ENCODE peak calls at places on chromosomes 7 and 10, in six cellular contexts. One of them, this sample, is unnamed.

GRCh38 chr7:112994666-112995065 is 92.0 kb downstream of the GPR85 start:
- DNase-seq in IMR-90: no peak
- DNase-seq in Calu3: no peak
- DNase-seq in heart right ventricle: no peak
- DNase-seq in body of pancreas: no peak
- DNase-seq in SK-N-SH: no peak
- DNase-seq in this sample: no peak

GRCh38 chr10:124359336-124359832 is 59.3 kb downstream of the OAT start:
- DNase-seq in IMR-90: no peak
- DNase-seq in Calu3: no peak
- DNase-seq in heart right ventricle: no peak
- DNase-seq in body of pancreas: no peak
- DNase-seq in SK-N-SH: no peak
- DNase-seq in this sample: no peak

GRCh38 chr7:21967500-21968099 is 21.9 kb upstream of the CDCA7L start:
- DNase-seq in IMR-90: no peak
- DNase-seq in Calu3: peak
- DNase-seq in heart right ventricle: no peak
- DNase-seq in body of pancreas: no peak
- DNase-seq in SK-N-SH: no peak
- DNase-seq in this sample: peak

GRCh38 chr10:79022565-79023488 is 45.9 kb upstream of the ZMIZ1 start:
- DNase-seq in IMR-90: no peak
- DNase-seq in Calu3: no peak
- DNase-seq in heart right ventricle: peak
- DNase-seq in body of pancreas: peak
- DNase-seq in SK-N-SH: peak
- DNase-seq in this sample: peak

GRCh38 chr7:108468246-108468645 is 12.0 kb upstream of the NRCAM start:
- DNase-seq in IMR-90: no peak
- DNase-seq in Calu3: no peak
- DNase-seq in heart right ventricle: no peak
- DNase-seq in body of pancreas: no peak
- DNase-seq in SK-N-SH: no peak
- DNase-seq in this sample: no peak

GRCh38 chr7:156493942-156494341 is 146.6 kb upstream of the RNF32 start:
- DNase-seq in IMR-90: peak
- DNase-seq in Calu3: no peak
- DNase-seq in heart right ventricle: no peak
- DNase-seq in body of pancreas: no peak
- DNase-seq in SK-N-SH: no peak
- DNase-seq in this sample: no peak

GRCh38 chr7:101174322-101174854 is 5.7 kb downstream of the NAT16 start:
- DNase-seq in IMR-90: no peak
- DNase-seq in Calu3: no peak
- DNase-seq in heart right ventricle: no peak
- DNase-seq in body of pancreas: no peak
- DNase-seq in SK-N-SH: peak
- DNase-seq in this sample: no peak

GRCh38 chr7:93337047-93337446 is 104.9 kb downstream of the VPS50 start:
- DNase-seq in IMR-90: no peak
- DNase-seq in Calu3: no peak
- DNase-seq in heart right ventricle: no peak
- DNase-seq in body of pancreas: no peak
- DNase-seq in SK-N-SH: no peak
- DNase-seq in this sample: no peak

GRCh38 chr7:135831451-135832220 is 83.0 kb upstream of the FAM180A start:
- DNase-seq in IMR-90: no peak
- DNase-seq in Calu3: no peak
- DNase-seq in heart right ventricle: no peak
- DNase-seq in body of pancreas: no peak
- DNase-seq in SK-N-SH: no peak
- DNase-seq in this sample: no peak

DNA sequence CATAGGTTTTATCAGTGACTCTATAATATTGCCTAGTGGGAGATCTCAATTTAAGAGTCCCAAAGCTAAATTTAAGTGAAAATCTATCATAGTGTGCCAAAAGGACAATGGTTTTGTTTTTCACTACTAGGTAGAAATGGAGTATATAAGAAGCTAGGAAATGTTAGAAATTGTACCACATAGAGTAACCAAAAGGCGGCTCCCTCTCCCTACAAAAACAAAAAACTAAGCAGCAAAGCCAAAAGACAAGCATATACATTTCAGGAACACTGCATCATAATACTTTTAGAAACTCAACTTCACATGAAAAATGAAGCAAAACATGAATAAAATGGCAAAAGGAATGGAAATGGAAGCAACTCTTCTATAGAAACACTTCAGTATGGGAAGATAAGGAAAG is 271.6 kb downstream of the CACNA2D1 start:
- DNase-seq in IMR-90: no peak
- DNase-seq in Calu3: no peak
- DNase-seq in heart right ventricle: no peak
- DNase-seq in body of pancreas: no peak
- DNase-seq in SK-N-SH: no peak
- DNase-seq in this sample: no peak
- TF ChIP-seq CTCF in IMR-90: no peak
- TF ChIP-seq CTCF in Calu3: no peak
- TF ChIP-seq CTCF in heart right ventricle: no peak
- TF ChIP-seq CTCF in body of pancreas: no peak
- TF ChIP-seq CTCF in SK-N-SH: peak
- TF ChIP-seq CTCF in this sample: peak

GRCh38 chr10:23067939-23068775 is 27.2 kb upstream of the MSRB2 start:
- DNase-seq in IMR-90: peak
- DNase-seq in Calu3: peak
- DNase-seq in heart right ventricle: peak
- DNase-seq in body of pancreas: peak
- DNase-seq in SK-N-SH: peak
- DNase-seq in this sample: peak
- TF ChIP-seq CTCF in IMR-90: peak
- TF ChIP-seq CTCF in Calu3: peak
- TF ChIP-seq CTCF in heart right ventricle: peak
- TF ChIP-seq CTCF in body of pancreas: peak
- TF ChIP-seq CTCF in SK-N-SH: peak
- TF ChIP-seq CTCF in this sample: peak

DNA sequence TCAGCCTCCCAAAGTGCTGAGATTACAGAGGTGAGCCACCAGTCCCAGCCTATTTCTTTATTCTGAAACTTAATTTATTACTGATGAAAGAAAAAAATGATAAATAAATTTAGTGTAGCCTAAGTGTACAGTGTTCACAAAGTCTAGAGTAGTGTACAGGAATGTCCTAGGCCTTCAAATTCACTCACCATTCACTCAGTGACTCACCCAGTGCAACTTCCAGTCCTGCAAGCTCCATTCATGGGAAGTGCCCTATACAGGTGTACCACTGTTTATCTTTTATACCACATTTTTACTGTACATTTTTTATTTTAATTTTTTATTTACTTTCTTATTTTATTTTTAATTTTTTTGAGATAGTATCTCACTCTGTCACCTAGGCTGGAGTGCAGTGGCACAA is 12.2 kb downstream of the MRLN start:
- DNase-seq in IMR-90: no peak
- DNase-seq in Calu3: no peak
- DNase-seq in heart right ventricle: no peak
- DNase-seq in body of pancreas: no peak
- DNase-seq in SK-N-SH: no peak
- DNase-seq in this sample: no peak
- TF ChIP-seq CTCF in IMR-90: no peak
- TF ChIP-seq CTCF in Calu3: no peak
- TF ChIP-seq CTCF in heart right ventricle: no peak
- TF ChIP-seq CTCF in body of pancreas: no peak
- TF ChIP-seq CTCF in SK-N-SH: no peak
- TF ChIP-seq CTCF in this sample: no peak

DNA sequence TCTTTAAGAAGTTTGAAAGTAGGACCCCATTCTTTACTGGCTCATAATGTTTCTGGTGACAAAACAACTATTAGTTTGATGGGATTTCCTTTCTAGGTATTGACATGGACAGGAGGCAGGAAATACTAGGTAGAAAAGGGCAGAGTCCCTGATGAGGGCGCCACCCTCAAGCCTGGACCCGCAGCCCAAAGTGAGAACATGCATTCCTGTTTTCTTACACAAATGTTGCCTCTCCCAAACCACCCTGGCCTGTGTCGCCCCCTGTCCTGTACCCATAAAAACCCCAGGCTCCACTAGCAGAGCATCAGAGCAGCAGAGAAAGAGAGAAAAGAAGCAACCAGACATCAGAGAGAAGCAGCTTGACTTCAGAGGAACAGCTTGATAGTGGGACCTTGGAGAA is 1055.2 kb upstream of the POT1 start:
- DNase-seq in IMR-90: no peak
- DNase-seq in Calu3: no peak
- DNase-seq in heart right ventricle: no peak
- DNase-seq in body of pancreas: no peak
- DNase-seq in SK-N-SH: no peak
- DNase-seq in this sample: no peak
- TF ChIP-seq CTCF in IMR-90: no peak
- TF ChIP-seq CTCF in Calu3: no peak
- TF ChIP-seq CTCF in heart right ventricle: no peak
- TF ChIP-seq CTCF in body of pancreas: no peak
- TF ChIP-seq CTCF in SK-N-SH: no peak
- TF ChIP-seq CTCF in this sample: no peak

GRCh38 chr7:36287371-36288241 is 102.1 kb upstream of the ANLN start:
- DNase-seq in IMR-90: no peak
- DNase-seq in Calu3: peak
- DNase-seq in heart right ventricle: no peak
- DNase-seq in body of pancreas: no peak
- DNase-seq in SK-N-SH: peak
- DNase-seq in this sample: peak

GRCh38 chr7:36286241-36286640 is 103.4 kb upstream of the ANLN start:
- DNase-seq in IMR-90: no peak
- DNase-seq in Calu3: peak
- DNase-seq in heart right ventricle: no peak
- DNase-seq in body of pancreas: no peak
- DNase-seq in SK-N-SH: no peak
- DNase-seq in this sample: peak

GRCh38 chr7:36289833-36290661 is 99.6 kb upstream of the ANLN start:
- DNase-seq in IMR-90: no peak
- DNase-seq in Calu3: peak
- DNase-seq in heart right ventricle: no peak
- DNase-seq in body of pancreas: peak
- DNase-seq in SK-N-SH: no peak
- DNase-seq in this sample: no peak

GRCh38 chr7:36286688-36287087 is 103.0 kb upstream of the ANLN start:
- DNase-seq in IMR-90: no peak
- DNase-seq in Calu3: no peak
- DNase-seq in heart right ventricle: no peak
- DNase-seq in body of pancreas: no peak
- DNase-seq in SK-N-SH: no peak
- DNase-seq in this sample: no peak

DNA sequence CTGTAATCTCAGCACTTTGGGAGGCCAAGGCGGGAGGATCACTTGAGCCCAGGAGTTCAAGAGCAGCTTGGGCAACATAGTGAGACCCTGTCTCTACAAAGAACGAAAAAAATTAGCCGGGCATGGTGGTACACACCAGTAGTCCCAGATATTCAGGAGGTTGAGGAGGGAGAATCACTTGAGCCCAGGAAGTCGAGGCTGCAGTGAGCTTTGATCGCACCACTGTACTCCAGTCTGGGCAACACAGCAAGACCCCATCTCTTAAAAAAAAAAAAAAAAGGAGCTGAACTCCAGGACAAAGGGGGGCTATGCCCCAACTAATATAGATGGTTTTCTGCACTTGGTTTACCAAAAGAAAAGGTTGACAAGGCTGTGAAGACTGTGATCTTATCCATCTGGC is 101.2 kb upstream of the ANLN start:
- DNase-seq in IMR-90: no peak
- DNase-seq in Calu3: no peak
- DNase-seq in heart right ventricle: no peak
- DNase-seq in body of pancreas: no peak
- DNase-seq in SK-N-SH: no peak
- DNase-seq in this sample: no peak
- TF ChIP-seq CTCF in IMR-90: no peak
- TF ChIP-seq CTCF in Calu3: no peak
- TF ChIP-seq CTCF in heart right ventricle: no peak
- TF ChIP-seq CTCF in body of pancreas: no peak
- TF ChIP-seq CTCF in SK-N-SH: no peak
- TF ChIP-seq CTCF in this sample: no peak

GRCh38 chr10:69826789-69827532 is 25.3 kb downstream of the COL13A1 start:
- DNase-seq in IMR-90: no peak
- DNase-seq in Calu3: no peak
- DNase-seq in heart right ventricle: no peak
- DNase-seq in body of pancreas: no peak
- DNase-seq in SK-N-SH: no peak
- DNase-seq in this sample: no peak
- TF ChIP-seq CTCF in IMR-90: no peak
- TF ChIP-seq CTCF in Calu3: peak
- TF ChIP-seq CTCF in heart right ventricle: no peak
- TF ChIP-seq CTCF in body of pancreas: no peak
- TF ChIP-seq CTCF in SK-N-SH: peak
- TF ChIP-seq CTCF in this sample: no peak

DNA sequence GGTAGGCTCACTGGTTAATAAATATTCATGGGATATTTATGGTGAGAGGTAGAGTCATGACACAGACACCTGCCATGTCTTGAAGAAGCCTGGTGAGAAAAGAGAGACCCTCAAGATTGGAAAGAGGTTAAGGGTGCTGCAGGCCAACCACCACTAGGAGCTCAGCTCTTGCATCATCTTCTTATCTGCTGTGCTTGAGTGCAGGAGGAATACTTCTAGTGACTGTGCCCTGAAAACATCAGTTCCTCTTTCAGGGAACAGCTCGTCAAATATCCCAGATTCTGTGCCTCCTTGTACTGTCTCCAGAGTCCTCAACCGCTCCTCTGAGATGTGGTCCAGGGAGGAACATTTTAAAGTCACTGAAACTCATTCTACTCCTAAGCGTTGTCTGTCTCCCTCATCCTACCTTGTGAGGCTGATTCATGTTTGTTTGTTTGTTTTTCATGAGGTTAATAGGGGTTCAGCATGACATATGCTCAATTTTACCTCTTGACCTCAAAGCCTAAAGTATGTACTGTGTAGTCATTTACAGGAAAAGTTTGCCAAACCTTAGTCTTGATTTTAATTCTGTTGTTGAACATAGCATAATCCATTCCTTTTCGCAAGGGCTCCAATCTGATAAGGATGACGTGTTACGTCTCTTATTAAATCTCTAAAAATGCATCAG is 293.1 kb downstream of the C7orf25 start:
- DNase-seq in IMR-90: no peak
- DNase-seq in Calu3: no peak
- DNase-seq in heart right ventricle: no peak
- DNase-seq in body of pancreas: no peak
- DNase-seq in SK-N-SH: no peak
- DNase-seq in this sample: no peak
- TF ChIP-seq CTCF in IMR-90: no peak
- TF ChIP-seq CTCF in Calu3: no peak
- TF ChIP-seq CTCF in heart right ventricle: no peak
- TF ChIP-seq CTCF in body of pancreas: no peak
- TF ChIP-seq CTCF in SK-N-SH: no peak
- TF ChIP-seq CTCF in this sample: no peak

This sample was measured in GM12865.